ENCODE peak calls at places on chromosomes 6 and 20, in ten cellular contexts. X is cardiac fibroblast, L is fibroblast of mammary gland, P is nephron progenitor cell, R is A549, V is AG09309, G is HCT116, S is cardiac muscle cell, C is IMR-90, J is B cell. T is an unnamed sample.

GRCh38 chr20:17281478-17281877 is 54.6 kb downstream of the PCSK2 start:
- DNase-seq in R (peak; percentile 44), G (peak; percentile 3), P (peak; percentile 52), J (no peak), X (no peak), V (no peak), L (no peak), C (peak; percentile 19), S (peak; percentile 67), T (peak; percentile 14)

GRCh38 chr20:41587956-41588355 is 30.2 kb downstream of the CHD6 start:
- DNase-seq in G (no peak), S (no peak), J (no peak), R (no peak), V (peak; percentile 57), P (no peak), X (peak; percentile 72), L (peak; percentile 84), C (peak; percentile 69), T (no peak)

GRCh38 chr20:11182715-11183114 is 508.9 kb upstream of the JAG1 start:
- DNase-seq in S (no peak), C (no peak), G (no peak), X (peak; percentile 46), V (no peak), R (no peak), J (no peak), P (no peak), L (peak; percentile 13), T (no peak)

GRCh38 chr6:89079611-89080213 is 839 bp upstream of the PNRC1 start:
- DNase-seq in R (no peak), J (peak; percentile 57), L (peak; percentile 74), C (peak; percentile 74), G (no peak), S (peak; percentile 53), V (peak; percentile 29), P (peak; percentile 20), X (peak; percentile 83), T (no peak)

GRCh38 chr6:63923139-63923739 is 287.6 kb downstream of the PHF3 start:
- DNase-seq in V (no peak), S (peak; percentile 60), J (no peak), R (peak; percentile 31), L (peak; percentile 59), P (no peak), C (peak; percentile 51), G (peak; percentile 21), X (peak; percentile 59), T (no peak)

GRCh38 chr20:24764027-24764797 is 184.9 kb upstream of the CST7 start:
- DNase-seq in V (no peak), J (no peak), L (no peak), P (no peak), X (no peak), R (no peak), G (no peak), C (no peak), S (no peak), T (no peak)

GRCh38 chr6:41372526-41373366 is 37.3 kb downstream of the NCR2 start:
- DNase-seq in V (no peak), J (no peak), R (no peak), X (peak; percentile 3), G (no peak), C (no peak), L (no peak), P (peak; percentile 71), S (peak; percentile 38), T (no peak)

GRCh38 chr6:83735461-83735860 is 26.6 kb upstream of the SNAP91 start:
- DNase-seq in V (no peak), J (no peak), X (no peak), C (no peak), L (no peak), R (no peak), P (no peak), S (no peak), G (no peak), T (no peak)

GRCh38 chr6:44397424-44398169 is 10.1 kb downstream of the CDC5L start:
- DNase-seq in P (no peak), J (no peak), S (no peak), L (no peak), X (no peak), R (no peak), C (no peak), V (no peak), G (no peak), T (no peak)

GRCh38 chr6:10595731-10596664 is 74.8 kb downstream of the GCNT2 start:
- DNase-seq in R (no peak), G (no peak), P (no peak), J (no peak), V (no peak), L (no peak), X (no peak), S (no peak), C (peak; percentile 10), T (no peak)

GRCh38 chr20:38321959-38322598 is 18.1 kb downstream of the BPI start:
- DNase-seq in J (no peak), P (peak; percentile 50), X (peak; percentile 83), V (peak; percentile 35), L (peak; percentile 73), C (peak; percentile 73), R (peak; percentile 59), S (peak; percentile 70), G (peak; percentile 26), T (peak; percentile 52)

GRCh38 chr6:92354270-92354831 is 1065.0 kb downstream of the EPHA7 start:
- DNase-seq in P (no peak), G (no peak), L (no peak), J (no peak), C (peak; percentile 4), S (no peak), V (no peak), R (no peak), X (no peak), T (no peak)

GRCh38 chr6:33934726-33935270 is 131.0 kb upstream of the MLN start:
- DNase-seq in P (no peak), X (no peak), V (no peak), L (no peak), C (no peak), J (no peak), R (no peak), S (no peak), G (no peak), T (no peak)

GRCh38 chr20:16280219-16280618 is 293.0 kb downstream of the KIF16B start:
- DNase-seq in C (no peak), S (no peak), L (no peak), G (no peak), V (no peak), X (no peak), J (no peak), R (no peak), P (no peak), T (no peak)

GRCh38 chr6:170067257-170067656 is 223.6 kb downstream of the DLL1 start:
- DNase-seq in V (no peak), X (no peak), P (no peak), G (no peak), R (no peak), C (no peak), S (no peak), J (peak; percentile 30), L (peak; percentile 33), T (no peak)
- TF ChIP-seq CTCF in V (no peak), X (no peak), P (no peak), G (no peak), R (no peak), C (no peak), S (no peak), J (no peak), L (no peak), T (no peak)

GRCh38 chr6:160221918-160222317 is 36.7 kb downstream of the SLC22A2 start:
- DNase-seq in C (no peak), V (no peak), P (no peak), S (no peak), X (no peak), J (no peak), G (no peak), L (no peak), R (no peak), T (no peak)

GRCh38 chr6:160224599-160225237 is 33.9 kb downstream of the SLC22A2 start:
- DNase-seq in S (no peak), V (no peak), J (no peak), G (no peak), X (no peak), R (no peak), C (no peak), P (no peak), L (no peak), T (no peak)

GRCh38 chr6:160222491-160222890 is 36.1 kb downstream of the SLC22A2 start:
- DNase-seq in L (no peak), J (no peak), R (no peak), P (no peak), C (no peak), S (no peak), X (no peak), V (no peak), G (no peak), T (no peak)

GRCh38 chr6:160217863-160218262 is 40.8 kb downstream of the SLC22A2 start:
- DNase-seq in P (no peak), X (no peak), C (no peak), S (no peak), J (no peak), G (no peak), R (no peak), L (no peak), V (no peak), T (no peak)

DNA sequence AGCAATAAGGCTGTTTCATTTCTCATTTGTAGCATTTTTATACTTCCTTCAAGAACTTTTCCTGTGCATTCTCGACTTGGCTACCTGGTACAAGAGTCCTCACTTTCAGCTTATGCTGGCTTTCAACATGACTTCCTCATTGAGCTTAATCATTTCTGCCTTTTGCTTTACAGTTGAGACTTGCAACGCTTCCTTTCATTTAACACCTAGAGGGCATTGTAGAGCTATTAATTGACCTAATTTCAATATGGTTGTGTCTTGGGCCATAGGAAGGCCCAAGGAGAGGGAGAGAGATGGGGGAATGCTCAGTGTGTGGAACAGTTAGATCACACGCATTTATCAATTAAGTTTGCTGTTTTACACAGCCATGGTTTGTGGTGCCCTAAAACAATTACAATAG is 37.2 kb downstream of the SLC22A2 start:
- DNase-seq in C (no peak), V (no peak), L (peak; percentile 9), P (no peak), J (no peak), R (peak; percentile 46), G (no peak), S (no peak), X (peak; percentile 33), T (no peak)
- TF ChIP-seq CTCF in C (no peak), V (no peak), L (no peak), P (no peak), J (no peak), R (peak; percentile 19), G (peak; percentile 4), S (peak; percentile 49), X (no peak), T (no peak)

GRCh38 chr20:35117148-35117547 is 24.5 kb upstream of the TRPC4AP start:
- DNase-seq in V (no peak), G (no peak), R (no peak), L (peak; percentile 57), X (peak; percentile 62), P (no peak), S (no peak), C (peak; percentile 74), J (no peak), T (no peak)
- TF ChIP-seq CTCF in V (no peak), G (no peak), R (no peak), L (no peak), X (no peak), P (no peak), S (no peak), C (no peak), J (no peak), T (no peak)

GRCh38 chr6:5341845-5342244 is 80.5 kb downstream of the FARS2 start:
- DNase-seq in S (no peak), L (no peak), V (no peak), P (no peak), X (no peak), J (no peak), R (no peak), G (no peak), C (no peak), T (no peak)
- TF ChIP-seq CTCF in S (no peak), L (no peak), V (no peak), P (no peak), X (no peak), J (no peak), R (no peak), G (no peak), C (no peak), T (no peak)